ENCODE peak calls at places on chromosomes 1 and 21, in nine cellular contexts. R, Q, A, B, P, V, Y, W and T are unnamed samples.

GRCh38 chr21:37547615-37547975 is 181.0 kb downstream of the DYRK1A start:
- DNase-seq in R (no peak), B (no peak), W (no peak), Q (no peak), P (no peak), A (no peak), Y (no peak), V (no peak), T (no peak)

GRCh38 chr1:59138402-59138801 is 158.5 kb upstream of the FGGY start:
- DNase-seq in Y (no peak), V (no peak), A (no peak), W (no peak), R (no peak), P (no peak), Q (no peak), B (no peak), T (no peak)

GRCh38 chr1:61741682-61742619 is at the start of gene PATJ:
- DNase-seq in R (peak), B (peak), Y (peak), Q (peak), V (peak), P (peak), W (peak), A (no peak), T (peak)

GRCh38 chr1:171939730-171940129 is 98.4 kb downstream of the DNM3 start:
- DNase-seq in B (no peak), Y (no peak), Q (no peak), W (peak), R (no peak), V (no peak), A (no peak), P (no peak), T (no peak)

GRCh38 chr1:57013522-57013921 is 47.7 kb upstream of the C8B start:
- DNase-seq in W (no peak), A (no peak), Y (no peak), V (no peak), Q (no peak), B (no peak), P (no peak), R (no peak), T (no peak)

GRCh38 chr1:8217809-8218208 is 100.1 kb upstream of the SLC45A1 start:
- DNase-seq in Y (no peak), R (no peak), B (no peak), P (no peak), W (no peak), A (no peak), V (no peak), Q (no peak), T (no peak)

GRCh38 chr21:45387506-45387905 is 17.5 kb upstream of the COL18A1 start:
- DNase-seq in P (no peak), R (peak), Q (no peak), A (no peak), W (no peak), B (no peak), Y (no peak), V (no peak), T (no peak)

GRCh38 chr21:46157396-46157986 is 2.1 kb upstream of the FTCD start:
- DNase-seq in A (no peak), Q (no peak), R (no peak), Y (no peak), V (no peak), P (no peak), B (no peak), W (no peak), T (peak)

GRCh38 chr1:95068956-95069710 is 3.6 kb downstream of the ALG14 start:
- DNase-seq in P (no peak), A (no peak), V (no peak), Y (no peak), B (no peak), R (no peak), Q (no peak), W (no peak), T (no peak)

GRCh38 chr1:9397984-9398526 is 105.4 kb downstream of the SPSB1 start:
- DNase-seq in V (no peak), W (no peak), Y (no peak), R (no peak), Q (no peak), P (peak), B (peak), A (no peak), T (no peak)

GRCh38 chr1:41400235-41400634 is 39.0 kb downstream of the FOXO6 start:
- DNase-seq in W (no peak), A (no peak), B (peak), R (no peak), Y (no peak), V (no peak), Q (no peak), P (no peak), T (no peak)

GRCh38 chr21:14875186-14875585 is 189.6 kb downstream of the NRIP1 start:
- DNase-seq in Y (no peak), A (no peak), W (no peak), P (no peak), V (no peak), Q (no peak), R (no peak), B (no peak), T (no peak)

GRCh38 chr1:7644906-7645750 is 126.0 kb upstream of the VAMP3 start:
- DNase-seq in Y (peak), W (no peak), Q (no peak), R (peak), B (no peak), V (no peak), A (no peak), P (no peak), T (no peak)

GRCh38 chr1:20185834-20186782 is at the start of the genes PLA2G2C and UBXN10:
- DNase-seq in Q (no peak), P (peak), R (peak), Y (peak), V (no peak), W (peak), A (peak), B (peak), T (peak)

GRCh38 chr1:226940806-226941067 is 643 bp downstream of the COQ8A start:
- DNase-seq in V (no peak), Q (no peak), W (no peak), B (no peak), R (no peak), A (no peak), P (no peak), Y (no peak), T (no peak)
- H3K27ac ChIP-seq in V (peak), Q (peak), W (no peak), B (no peak), R (peak), A (peak), P (peak), Y (peak), T (no peak)

DNA sequence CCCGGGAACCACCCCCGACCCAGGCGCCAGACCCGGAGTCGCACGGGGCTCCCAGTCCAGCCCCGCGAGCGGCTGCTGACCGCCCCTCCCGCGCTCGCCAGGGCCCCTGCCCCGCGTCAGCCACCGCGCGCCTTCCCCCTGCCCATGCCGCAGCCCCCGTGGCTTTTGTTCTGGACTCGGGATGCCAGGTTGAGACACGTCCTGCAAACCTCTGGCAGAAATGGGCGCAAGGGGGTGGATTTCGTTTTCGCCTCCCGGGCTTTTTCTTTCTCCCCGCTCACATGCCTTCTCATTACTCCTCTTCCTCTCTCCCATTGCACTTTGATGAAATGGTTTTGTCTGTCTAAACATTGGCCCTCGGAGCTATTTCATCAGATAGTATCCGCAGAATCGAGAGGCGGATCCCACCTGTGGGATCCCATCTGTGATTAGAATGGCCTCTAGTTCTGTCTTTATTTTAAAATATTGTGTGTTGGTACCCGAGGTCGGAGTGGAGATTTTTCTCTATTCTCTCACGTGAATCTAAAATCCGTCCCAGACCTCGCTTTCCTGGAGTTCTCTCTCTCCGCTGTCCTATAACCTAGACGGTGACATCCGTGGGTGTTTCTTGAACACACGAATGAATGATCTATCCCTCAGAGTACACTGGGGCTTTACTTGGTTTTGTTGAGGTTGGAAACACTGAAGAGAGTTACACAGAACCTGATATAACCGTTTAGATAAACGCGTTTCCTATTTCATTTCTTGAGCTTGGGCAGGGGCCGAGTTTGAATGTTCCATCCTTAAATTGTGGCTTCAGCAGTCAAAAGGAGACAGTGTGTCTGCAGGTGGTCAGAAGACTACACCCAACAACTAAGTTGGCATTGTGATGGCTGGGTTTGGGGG is 1.9 kb downstream of the EDARADD start:
- DNase-seq in W (peak), V (peak), R (no peak), Q (no peak), B (no peak), A (peak), Y (no peak), P (no peak), T (no peak)
- H3K4me3 ChIP-seq in W (peak), V (peak), R (peak), Q (peak), B (peak), A (peak), Y (peak), P (peak), T (peak)

GRCh38 chr21:43913928-43914327 is 48.9 kb downstream of the AGPAT3 start:
- DNase-seq in W (no peak), Y (no peak), B (peak), V (no peak), A (peak), P (no peak), R (no peak), Q (no peak), T (peak)
- TF ChIP-seq CTCF in W (no peak), Y (no peak), B (no peak), V (no peak), A (no peak), P (no peak), R (no peak), Q (no peak), T (no peak)

GRCh38 chr21:31173881-31174555 is 135.7 kb upstream of the KRTAP19-8 start:
- DNase-seq in A (peak), Q (no peak), V (no peak), P (no peak), B (peak), Y (peak), R (no peak), W (peak), T (no peak)
- H3K27ac ChIP-seq in A (no peak), Q (no peak), V (no peak), P (peak), B (peak), Y (peak), R (no peak), W (no peak), T (peak)

GRCh38 chr1:63779872-63780271 is 6.1 kb downstream of the ROR1 start:
- DNase-seq in A (no peak), W (no peak), P (no peak), R (no peak), B (peak), Q (no peak), Y (no peak), V (no peak), T (no peak)

GRCh38 chr1:63782982-63783381 is 9.2 kb downstream of the ROR1 start:
- DNase-seq in A (no peak), P (no peak), B (no peak), W (no peak), R (no peak), V (no peak), Q (no peak), Y (no peak), T (no peak)

GRCh38 chr1:63777965-63778880 is 4.4 kb downstream of the ROR1 start:
- DNase-seq in Y (no peak), A (no peak), Q (no peak), R (no peak), W (no peak), B (no peak), V (no peak), P (no peak), T (no peak)

GRCh38 chr1:63779338-63779819 is 5.6 kb downstream of the ROR1 start:
- DNase-seq in P (no peak), A (no peak), Q (no peak), Y (no peak), V (no peak), W (no peak), B (no peak), R (no peak), T (no peak)

DNA sequence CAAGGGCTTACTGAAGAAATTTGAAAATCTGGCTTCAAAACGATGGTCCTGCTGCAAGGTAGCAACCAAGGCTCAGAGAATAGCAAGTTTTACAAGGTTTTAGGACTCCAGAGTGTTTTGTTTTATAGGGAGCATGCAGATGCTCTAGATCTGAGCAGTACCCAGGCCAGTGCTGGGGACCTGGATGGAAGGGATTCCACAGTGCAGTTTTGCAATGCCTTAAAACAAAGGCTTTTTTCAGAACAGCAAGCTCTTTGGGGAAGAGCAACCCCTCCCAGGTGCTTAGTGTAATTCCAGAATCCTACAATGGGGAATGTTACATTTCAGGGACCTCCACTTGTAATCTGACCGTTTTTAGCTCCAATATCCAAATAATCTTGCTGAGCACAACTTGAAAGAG is 6.7 kb downstream of the ROR1 start:
- DNase-seq in Q (no peak), B (no peak), V (no peak), P (no peak), R (no peak), W (peak), Y (no peak), A (no peak), T (no peak)
- H3K4me3 ChIP-seq in Q (no peak), B (no peak), V (no peak), P (no peak), R (no peak), W (peak), Y (no peak), A (no peak), T (no peak)

DNA sequence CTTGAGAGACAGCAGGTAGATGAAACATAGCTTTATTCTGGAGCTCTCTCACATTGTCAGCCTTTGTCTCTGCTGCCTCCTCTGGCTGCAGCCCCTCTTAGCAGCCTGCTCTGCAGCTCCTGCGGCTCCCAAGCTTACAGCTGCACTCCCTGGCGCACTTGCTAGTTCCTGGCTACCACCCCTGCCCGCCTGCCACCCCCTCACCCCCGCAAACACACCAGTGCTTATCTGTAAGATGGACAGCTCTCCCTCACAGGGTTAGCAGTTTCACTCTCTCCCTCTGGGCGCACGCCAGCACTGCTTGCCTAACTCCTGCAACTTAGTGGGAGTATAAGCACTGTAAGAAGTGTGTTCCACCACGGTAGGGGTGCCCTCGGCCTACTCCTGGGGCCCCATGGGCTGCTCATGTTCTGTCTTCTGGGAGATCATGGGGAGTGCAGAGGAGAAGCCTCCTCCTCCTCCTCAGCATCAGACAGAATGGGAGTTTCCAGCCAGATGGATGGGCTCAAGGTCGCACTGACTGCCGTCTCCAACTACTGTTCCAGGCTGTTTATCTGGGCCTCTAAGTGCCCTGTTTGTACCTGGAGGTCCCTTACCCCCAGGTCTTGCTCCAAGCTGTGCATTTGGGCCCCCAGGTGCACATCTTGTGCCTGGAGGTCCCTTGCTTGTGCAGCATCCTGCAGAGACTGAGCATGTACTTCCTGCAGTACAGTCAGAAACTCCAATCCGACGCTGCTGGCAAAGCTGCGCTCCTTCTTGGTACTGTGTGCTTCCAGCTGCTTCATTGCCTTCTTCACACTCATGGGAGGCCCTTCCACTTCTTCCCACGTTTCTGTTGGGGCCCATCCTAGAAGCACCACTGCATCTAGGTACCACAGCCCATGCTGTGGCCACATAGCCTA is 1388.1 kb downstream of the AMY1C start:
- DNase-seq in Q (no peak), R (no peak), Y (no peak), A (no peak), P (no peak), W (peak), B (no peak), V (no peak), T (no peak)
- TF ChIP-seq CTCF in Q (no peak), R (peak), Y (no peak), A (no peak), P (no peak), W (peak), B (no peak), V (no peak), T (no peak)

DNA sequence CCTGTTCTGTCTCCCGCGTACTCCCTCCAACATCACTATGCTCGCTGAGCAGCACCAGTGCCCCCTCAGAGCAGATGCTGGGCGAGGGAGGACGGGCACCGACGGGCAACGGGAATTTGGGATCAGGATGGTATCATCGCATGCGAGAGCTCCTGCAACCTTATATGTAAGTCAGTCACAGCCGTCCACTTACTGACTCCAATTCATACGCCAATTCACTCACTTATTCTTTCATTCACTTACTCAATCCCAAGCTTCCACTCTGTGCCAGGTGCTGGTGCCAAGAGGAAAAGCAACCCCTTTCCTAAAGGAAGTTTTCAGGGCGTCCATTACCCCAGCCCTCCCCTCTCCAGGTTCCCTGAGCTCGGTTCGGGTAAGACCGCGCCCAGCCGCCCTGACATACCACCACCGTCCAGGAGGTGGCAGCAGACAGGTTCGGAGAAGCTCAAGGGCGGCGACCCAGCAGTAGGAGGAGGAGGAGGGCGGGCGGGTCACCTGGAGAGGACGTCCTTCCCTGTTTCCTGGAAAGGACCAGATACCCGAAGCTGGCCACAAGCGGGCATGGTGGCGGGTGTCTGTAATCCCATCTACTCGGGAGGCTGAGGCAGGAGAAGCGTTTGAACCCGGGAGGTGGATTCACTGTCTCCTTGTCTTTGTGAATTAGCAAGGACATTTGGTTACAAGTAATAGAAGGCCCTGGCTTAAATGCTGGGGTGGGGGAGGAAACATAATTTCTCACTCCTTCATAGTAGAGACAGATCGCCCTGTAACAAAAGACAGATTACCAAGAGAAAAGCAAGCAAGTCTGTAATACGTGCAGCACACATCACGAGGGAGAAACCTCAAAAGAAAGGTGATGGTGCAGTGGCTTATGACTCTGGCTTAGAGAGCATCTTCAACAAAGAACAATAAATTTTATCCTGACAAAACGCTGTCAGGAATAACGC is 7.6 kb upstream of the IL22RA1 start:
- DNase-seq in W (peak), B (peak), P (peak), V (peak), A (peak), Q (peak), R (peak), Y (peak), T (peak)
- H3K27ac ChIP-seq in W (peak), B (peak), P (no peak), V (peak), A (no peak), Q (peak), R (peak), Y (no peak), T (peak)

DNA sequence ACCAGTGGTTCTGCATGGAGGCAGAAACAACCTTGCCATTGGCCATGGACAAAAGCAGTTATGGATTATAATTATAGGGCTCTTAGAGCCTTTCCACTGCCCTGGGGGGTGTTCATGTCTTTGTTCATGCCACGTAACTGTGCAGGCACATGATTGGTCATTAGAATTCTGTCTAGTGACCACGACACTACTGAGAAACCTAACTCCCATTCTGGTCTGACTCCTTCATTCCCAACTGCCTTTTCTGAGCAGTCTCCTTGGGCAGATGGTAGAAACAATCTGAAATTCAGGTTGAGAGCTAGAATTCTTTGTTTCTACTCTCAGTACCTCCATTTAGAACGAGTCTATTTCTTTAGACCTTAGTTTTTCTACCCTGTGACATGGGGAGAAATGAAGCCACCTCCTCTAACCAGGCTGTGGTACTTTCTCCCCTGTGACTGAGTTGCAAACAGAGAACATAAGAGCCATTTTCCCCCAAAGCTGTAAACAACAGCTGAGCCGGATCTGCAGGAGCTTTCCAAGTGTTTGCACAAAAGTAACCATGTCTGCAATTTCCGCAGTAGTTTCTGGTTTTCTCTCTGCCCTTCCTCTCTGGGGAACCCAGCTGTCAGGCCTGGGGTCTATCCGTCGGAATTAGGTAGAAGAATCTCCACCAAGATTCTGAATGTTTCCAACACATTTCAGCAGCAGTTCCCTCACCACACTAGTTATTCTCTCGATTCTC is 37.7 kb upstream of the IPO9 start:
- DNase-seq in W (no peak), V (no peak), P (no peak), Y (no peak), A (no peak), B (peak), Q (no peak), R (no peak), T (no peak)
- H3K4me3 ChIP-seq in W (no peak), V (no peak), P (no peak), Y (no peak), A (no peak), B (no peak), Q (no peak), R (no peak), T (no peak)

GRCh38 chr1:25063591-25064416 is 133.7 kb upstream of the RUNX3 start:
- DNase-seq in W (no peak), Q (peak), V (no peak), R (no peak), P (no peak), B (no peak), Y (no peak), A (no peak), T (no peak)
- TF ChIP-seq CTCF in W (no peak), Q (no peak), V (no peak), R (no peak), P (no peak), B (no peak), Y (no peak), A (no peak), T (no peak)

GRCh38 chr1:203320546-203321272 is 15.4 kb downstream of the BTG2 start:
- DNase-seq in W (peak), R (peak), A (peak), P (no peak), Q (no peak), V (peak), B (peak), Y (peak), T (no peak)
- H3K27ac ChIP-seq in W (no peak), R (peak), A (no peak), P (no peak), Q (no peak), V (peak), B (no peak), Y (peak), T (peak)